ENCODE peak calls at places on chromosomes 1 and 21, in four cellular contexts. F, H, D and X are unnamed samples.

GRCh38 chr1:113534875-113535274 is 144.6 kb downstream of the MAGI3 start:
- DNase-seq in F (no peak), H (no peak), D (no peak), X (peak; percentile 23)

GRCh38 chr1:11109361-11109760 is 9.7 kb upstream of the EXOSC10 start:
- DNase-seq in F (no peak), H (no peak), D (no peak), X (no peak)

GRCh38 chr1:224884428-224884827 is 45.0 kb upstream of the DNAH14 start:
- DNase-seq in F (no peak), H (no peak), D (peak; percentile 60), X (peak; percentile 33)

GRCh38 chr1:218464871-218465270 is 119.7 kb downstream of the TGFB2 start:
- DNase-seq in F (no peak), H (no peak), D (no peak), X (peak; percentile 28)

GRCh38 chr1:84427520-84428188 is 29.4 kb downstream of the DNASE2B start:
- DNase-seq in F (no peak), H (no peak), D (no peak), X (peak; percentile 19)

GRCh38 chr21:44653656-44654575 is 543 bp downstream of the KRTAP12-4 start:
- DNase-seq in F (no peak), H (no peak), D (no peak), X (no peak)

GRCh38 chr1:74652711-74653131 is 20.9 kb downstream of the ERICH3 start:
- DNase-seq in F (no peak), H (no peak), D (peak; percentile 84), X (peak; percentile 79)

GRCh38 chr1:18761948-18762905 is 97.2 kb downstream of the TAS1R2 start:
- DNase-seq in F (no peak), H (no peak), D (no peak), X (no peak)

GRCh38 chr1:157101196-157101595 is 1.6 kb upstream of the ETV3L start:
- DNase-seq in F (no peak), H (no peak), D (no peak), X (no peak)

GRCh38 chr1:222995230-222995580 is 147.8 kb downstream of the TLR5 start:
- DNase-seq in F (no peak), H (peak; percentile 33), D (no peak), X (no peak)

GRCh38 chr1:155124503-155125463 is 2.9 kb upstream of the EFNA1 start:
- DNase-seq in F (no peak), H (peak; percentile 51), D (peak; percentile 79), X (peak; percentile 38)

GRCh38 chr1:152003846-152004442 is 10.3 kb upstream of the S100A10 start:
- DNase-seq in F (no peak), H (peak; percentile 62), D (peak; percentile 24), X (no peak)

GRCh38 chr1:203114202-203114601 is 13.3 kb upstream of the ADORA1 start:
- DNase-seq in F (no peak), H (no peak), D (no peak), X (no peak)

GRCh38 chr1:165342588-165342987 is 13.9 kb downstream of the LMX1A start:
- DNase-seq in F (no peak), H (no peak), D (no peak), X (no peak)

GRCh38 chr1:47643506-47644215 is 205.8 kb downstream of the FOXD2 start:
- DNase-seq in F (no peak), H (no peak), D (no peak), X (no peak)

GRCh38 chr1:246142320-246142893 is 364.7 kb downstream of the SMYD3 start:
- DNase-seq in F (no peak), H (no peak), D (peak; percentile 94), X (peak; percentile 96)

GRCh38 chr1:116769561-116769977 is 15.3 kb downstream of the CD2 start:
- DNase-seq in F (no peak), H (no peak), D (peak; percentile 17), X (no peak)

GRCh38 chr1:99069146-99069545 is 64.5 kb upstream of the PLPPR5 start:
- DNase-seq in F (no peak), H (no peak), D (no peak), X (no peak)

GRCh38 chr21:28856588-28857250 is 136.0 kb downstream of the LTN1 start:
- DNase-seq in F (peak; percentile 1), H (peak; percentile 44), D (no peak), X (no peak)

GRCh38 chr1:192610114-192610958 is 25.6 kb upstream of the RGS13 start:
- DNase-seq in F (no peak), H (no peak), D (peak; percentile 52), X (peak; percentile 45)

GRCh38 chr1:168234846-168235547 is 9.2 kb downstream of the SFT2D2 start:
- DNase-seq in F (no peak), H (peak; percentile 59), D (peak; percentile 49), X (peak; percentile 43)

GRCh38 chr1:232501856-232502255 is 128.1 kb downstream of the SIPA1L2 start:
- DNase-seq in F (no peak), H (no peak), D (no peak), X (no peak)

GRCh38 chr1:147389532-147390184 is 147.2 kb downstream of the CHD1L start:
- DNase-seq in F (peak; percentile 40), H (peak; percentile 49), D (peak; percentile 52), X (peak; percentile 58)

GRCh38 chr1:175169305-175170018 is 23.1 kb downstream of the KIAA0040 start:
- DNase-seq in F (no peak), H (no peak), D (no peak), X (no peak)

GRCh38 chr21:46156678-46157077 is 1.3 kb upstream of the FTCD start:
- DNase-seq in F (no peak), H (peak; percentile 19), D (no peak), X (no peak)

GRCh38 chr21:42117229-42118048 is 46.3 kb downstream of the UMODL1 start:
- DNase-seq in F (peak; percentile 66), H (peak; percentile 70), D (peak; percentile 86), X (peak; percentile 81)

GRCh38 chr1:33261344-33261743 is 5.1 kb downstream of the ZNF362 start:
- DNase-seq in F (no peak), H (no peak), D (no peak), X (no peak)

GRCh38 chr1:215018555-215018954 is 64.0 kb upstream of the KCNK2 start:
- DNase-seq in F (no peak), H (no peak), D (no peak), X (peak; percentile 98)

GRCh38 chr1:205312866-205313680 is 8.5 kb downstream of the NUAK2 start:
- DNase-seq in F (no peak), H (no peak), D (no peak), X (no peak)

GRCh38 chr1:8943516-8943896 is 2.2 kb upstream of the CA6 start:
- DNase-seq in F (no peak), H (peak; percentile 81), D (peak; percentile 21), X (no peak)

GRCh38 chr21:43911935-43912487 is 47.0 kb downstream of the AGPAT3 start:
- DNase-seq in F (no peak), H (no peak), D (no peak), X (no peak)

GRCh38 chr1:210417881-210418280 is 89.2 kb downstream of the HHAT start:
- DNase-seq in F (no peak), H (no peak), D (no peak), X (no peak)
- H4K91ac ChIP-seq in F (no peak overlapping the region), H (no peak overlapping the region), D (no peak overlapping the region), X (no peak overlapping the region)

DNA sequence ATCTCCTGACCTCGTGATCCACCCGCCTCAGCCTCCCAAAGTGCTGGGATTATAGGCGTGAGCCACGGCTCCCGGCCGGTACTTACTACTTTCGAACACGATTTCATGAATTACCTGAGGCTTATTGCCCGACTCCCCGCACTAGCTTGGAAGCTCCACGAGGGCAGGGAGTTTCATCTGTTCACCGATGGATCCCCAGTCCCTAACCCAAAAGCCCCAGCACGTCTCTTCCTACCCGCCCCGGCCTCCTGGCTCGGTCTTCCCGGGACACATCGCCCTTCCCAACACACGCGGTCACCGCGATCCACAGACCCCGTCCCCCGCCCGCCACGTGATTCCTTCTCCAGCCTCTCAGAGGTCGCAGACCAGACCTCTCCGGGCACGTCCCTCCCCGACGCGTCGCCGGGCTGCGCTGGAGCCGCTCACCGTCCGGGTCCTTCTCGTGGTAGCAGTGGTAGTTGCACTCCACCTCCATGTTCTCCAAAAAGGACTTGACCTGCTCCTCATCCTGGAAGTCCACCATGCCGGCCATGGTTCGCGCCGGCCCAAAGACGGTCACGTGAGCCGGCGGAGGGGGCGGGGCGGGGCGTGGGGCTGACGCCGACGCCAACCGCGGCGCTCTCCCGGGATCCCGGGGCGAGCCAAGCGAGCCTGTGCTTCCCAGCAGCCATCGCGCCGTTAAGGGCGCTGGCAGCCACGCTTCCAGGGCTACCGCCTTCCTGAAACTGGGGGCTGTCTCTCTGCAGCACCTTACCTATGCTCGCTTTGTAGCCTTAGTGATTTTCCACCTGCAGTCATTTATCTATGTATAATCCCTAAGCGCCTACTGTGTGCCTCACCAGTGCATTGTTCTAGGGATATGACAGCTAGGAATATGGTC is at the start of gene COA7:
- DNase-seq in F (peak; percentile 57), H (peak; percentile 85), D (peak; percentile 83), X (peak; percentile 71)
- H4K91ac ChIP-seq in F (no peak within 1 kb of the TSS), H (no peak within 1 kb of the TSS), D (peak within 1 kb of the TSS; percentile 99), X (peak within 1 kb of the TSS; percentile 90)

GRCh38 chr1:24340770-24341169 is 21.6 kb downstream of the GRHL3 start:
- DNase-seq in F (no peak), H (no peak), D (no peak), X (no peak)
- H4K91ac ChIP-seq in F (no peak overlapping the region), H (no peak overlapping the region), D (no peak overlapping the region), X (no peak overlapping the region)

GRCh38 chr1:237249120-237249519 is 207.1 kb downstream of the RYR2 start:
- DNase-seq in F (no peak), H (no peak), D (no peak), X (no peak)
- H4K91ac ChIP-seq in F (no peak overlapping the region), H (no peak overlapping the region), D (no peak overlapping the region), X (no peak overlapping the region)

DNA sequence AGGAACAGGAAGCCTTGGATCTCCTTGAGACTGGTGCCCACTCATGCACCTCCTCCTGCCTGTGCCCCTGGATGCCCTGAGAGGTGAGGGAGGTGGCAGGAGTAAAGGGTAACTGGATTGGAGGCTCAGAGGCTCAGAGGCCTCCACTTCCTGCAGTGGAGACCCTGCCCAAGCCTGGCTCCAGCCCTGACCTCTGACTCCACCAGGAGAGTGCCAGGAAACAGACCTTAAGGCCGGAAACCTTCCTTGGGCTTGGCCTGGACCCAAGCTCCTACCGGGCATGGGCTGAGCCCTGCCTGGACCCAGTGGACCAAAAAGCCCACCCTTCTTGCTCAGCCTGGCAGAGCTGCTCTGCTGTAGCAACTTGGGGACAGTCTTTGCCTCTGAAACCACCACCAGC is 15.0 kb upstream of the CELA3B start:
- DNase-seq in F (no peak), H (no peak), D (no peak), X (no peak)
- H4K91ac ChIP-seq in F (no peak overlapping the region), H (no peak overlapping the region), D (peak overlapping the region; percentile 58), X (no peak overlapping the region)